ENCODE peak calls at places on chromosomes 7 and 10, in six cellular contexts. A, F, Q, B, U and D are unnamed samples.

GRCh38 chr10:123621492-123621891 is 44.7 kb upstream of the GPR26 start:
- DNase-seq in A (no peak), F (no peak), Q (no peak), B (no peak), U (no peak), D (no peak)

GRCh38 chr10:63554666-63555065 is 33.5 kb downstream of the REEP3 start:
- DNase-seq in A (no peak), F (no peak), Q (peak), B (peak), U (peak), D (peak)

GRCh38 chr10:49817845-49818244 is 55.7 kb upstream of the OGDHL start:
- DNase-seq in A (no peak), F (no peak), Q (no peak), B (no peak), U (no peak), D (no peak)

GRCh38 chr7:19061331-19061730 is 56.1 kb downstream of the TWIST1 start:
- DNase-seq in A (no peak), F (no peak), Q (no peak), B (peak), U (peak), D (no peak)

GRCh38 chr7:18511351-18511750 is 15.8 kb downstream of the HDAC9 start:
- DNase-seq in A (no peak), F (no peak), Q (no peak), B (no peak), U (no peak), D (no peak)

GRCh38 chr10:101826852-101827434 is 8.7 kb upstream of the OGA start:
- DNase-seq in A (no peak), F (no peak), Q (no peak), B (no peak), U (no peak), D (no peak)

GRCh38 chr7:151113344-151114150 is 27.3 kb downstream of the AGAP3 start:
- DNase-seq in A (no peak), F (no peak), Q (peak), B (peak), U (peak), D (peak)

GRCh38 chr7:13276977-13277376 is 589.5 kb downstream of the ARL4A start:
- DNase-seq in A (no peak), F (no peak), Q (peak), B (no peak), U (no peak), D (peak)

GRCh38 chr7:99099499-99100077 is 44.3 kb downstream of the SMURF1 start:
- DNase-seq in A (no peak), F (no peak), Q (no peak), B (peak), U (no peak), D (no peak)

GRCh38 chr10:124075116-124075955 is 18.1 kb downstream of the CHST15 start:
- DNase-seq in A (no peak), F (no peak), Q (peak), B (no peak), U (no peak), D (no peak)

GRCh38 chr10:132520147-132520811 is 17.3 kb upstream of the INPP5A start:
- DNase-seq in A (peak), F (peak), Q (peak), B (peak), U (peak), D (no peak)

GRCh38 chr7:108716783-108717182 is 147.1 kb downstream of the DNAJB9 start:
- DNase-seq in A (no peak), F (no peak), Q (peak), B (peak), U (peak), D (peak)

GRCh38 chr10:43118631-43119415 is 19.4 kb upstream of the CSGALNACT2 start:
- DNase-seq in A (no peak), F (peak), Q (no peak), B (no peak), U (no peak), D (no peak)

GRCh38 chr10:124579003-124579384 is 117.4 kb downstream of the LHPP start:
- DNase-seq in A (no peak), F (no peak), Q (no peak), B (peak), U (no peak), D (no peak)

GRCh38 chr7:78039791-78040776 is 241.5 kb downstream of the PHTF2 start:
- DNase-seq in A (peak), F (peak), Q (no peak), B (peak), U (no peak), D (no peak)

GRCh38 chr10:95266674-95267095 is 24.1 kb downstream of the PDLIM1 start:
- DNase-seq in A (no peak), F (no peak), Q (peak), B (peak), U (peak), D (peak)

GRCh38 chr10:133098426-133099124 is 10.9 kb downstream of the ADGRA1 start:
- DNase-seq in A (no peak), F (peak), Q (no peak), B (no peak), U (no peak), D (no peak)

GRCh38 chr7:95718556-95719410 is 53.6 kb upstream of the DYNC1I1 start:
- DNase-seq in A (no peak), F (no peak), Q (peak), B (peak), U (peak), D (peak)
- TF ChIP-seq CTCF in A (peak), F (no peak), Q (peak), B (peak), U (peak), D (peak)

GRCh38 chr7:100428967-100429636 is 529 bp upstream of the MEPCE start:
- DNase-seq in A (peak), F (peak), Q (peak), B (peak), U (peak), D (peak)
- TF ChIP-seq CTCF in A (peak), F (peak), Q (no peak), B (no peak), U (no peak), D (no peak)

GRCh38 chr7:4561775-4562174 is 120.3 kb upstream of the FOXK1 start:
- DNase-seq in A (no peak), F (no peak), Q (no peak), B (no peak), U (no peak), D (no peak)
- TF ChIP-seq CTCF in A (no peak), F (no peak), Q (no peak), B (no peak), U (no peak), D (peak)

GRCh38 chr10:70234668-70235447 is 1.6 kb upstream of the PPA1 start:
- DNase-seq in A (no peak), F (no peak), Q (peak), B (peak), U (peak), D (no peak)

GRCh38 chr10:70233109-70233938 is at the start of gene PPA1:
- DNase-seq in A (peak), F (peak), Q (peak), B (peak), U (peak), D (peak)

GRCh38 chr10:70232155-70232858 is 922 bp downstream of the PPA1 start:
- DNase-seq in A (peak), F (peak), Q (peak), B (peak), U (peak), D (peak)

GRCh38 chr10:70232859-70233108 is 445 bp downstream of the PPA1 start:
- DNase-seq in A (no peak), F (no peak), Q (peak), B (no peak), U (no peak), D (no peak)

GRCh38 chr10:70233939-70234300 is 691 bp upstream of the PPA1 start:
- DNase-seq in A (no peak), F (no peak), Q (no peak), B (no peak), U (no peak), D (no peak)
- TF ChIP-seq CTCF in A (no peak), F (no peak), Q (no peak), B (no peak), U (no peak), D (no peak)